ENCODE peak calls at places on chromosomes 7 and 10, in eight cellular contexts. A, B, D, F, P, U, Y and I are unnamed samples.
A peak's percentile ranks its signal among the peaks of the same experiment; 100 is the strongest.

GRCh38 chr7:27910341-27910740 is 170.4 kb downstream of the TAX1BP1 start:
- DNase-seq in A (no peak), P (no peak), Y (no peak), B (no peak), D (no peak), F (peak; percentile 44), U (no peak), I (no peak)

GRCh38 chr7:5296015-5296621 is 13.4 kb downstream of the SLC29A4 start:
- DNase-seq in D (no peak), P (no peak), U (no peak), Y (no peak), B (no peak), A (no peak), F (no peak), I (no peak)

GRCh38 chr10:32950457-32951109 is 7.4 kb downstream of the ITGB1 start:
- DNase-seq in Y (no peak), P (no peak), F (no peak), D (no peak), A (no peak), U (no peak), B (no peak), I (no peak)

GRCh38 chr10:49081532-49082275 is 33.6 kb downstream of the VSTM4 start:
- DNase-seq in P (no peak), F (peak; percentile 15), B (no peak), A (no peak), Y (peak; percentile 59), D (no peak), U (no peak), I (no peak)

GRCh38 chr7:100122568-100122967 is 3.1 kb downstream of the CNPY4 start:
- DNase-seq in Y (no peak), F (no peak), A (no peak), P (no peak), D (no peak), B (no peak), U (no peak), I (no peak)

GRCh38 chr10:97584060-97584797 is at the start of gene HOGA1:
- DNase-seq in Y (peak; percentile 86), P (peak; percentile 59), F (peak; percentile 55), A (peak; percentile 38), D (no peak), B (peak; percentile 87), U (no peak), I (no peak)

GRCh38 chr10:21499910-21500577 is 25.4 kb downstream of the SKIDA1 start:
- DNase-seq in A (no peak), F (no peak), U (peak; percentile 72), P (no peak), D (no peak), B (no peak), Y (peak; percentile 31), I (peak; percentile 66)

GRCh38 chr7:151007469-151007898 is 16.7 kb downstream of the NOS3 start:
- DNase-seq in D (no peak), A (no peak), P (no peak), Y (no peak), B (no peak), U (no peak), F (no peak), I (no peak)

GRCh38 chr7:29810813-29811482 is 4.6 kb downstream of the WIPF3 start:
- DNase-seq in F (no peak), Y (no peak), B (no peak), A (no peak), P (no peak), U (no peak), D (no peak), I (no peak)

GRCh38 chr7:40709077-40709964 is 574.5 kb downstream of the SUGCT start:
- DNase-seq in Y (no peak), D (no peak), P (peak; percentile 92), U (no peak), A (peak; percentile 7), F (no peak), B (no peak), I (no peak)

GRCh38 chr7:40706829-40707228 is 572.0 kb downstream of the SUGCT start:
- DNase-seq in A (no peak), P (peak; percentile 90), D (no peak), B (no peak), F (no peak), Y (no peak), U (no peak), I (no peak)

GRCh38 chr7:40701836-40702551 is 567.2 kb downstream of the SUGCT start:
- DNase-seq in A (no peak), F (no peak), P (peak; percentile 37), U (no peak), Y (no peak), D (no peak), B (no peak), I (no peak)

GRCh38 chr7:40700653-40701475 is 566.1 kb downstream of the SUGCT start:
- DNase-seq in F (peak; percentile 23), U (no peak), P (peak; percentile 54), Y (no peak), A (peak; percentile 9), D (peak; percentile 17), B (no peak), I (no peak)

GRCh38 chr7:40704172-40704571 is 569.4 kb downstream of the SUGCT start:
- DNase-seq in P (no peak), U (no peak), A (no peak), Y (no peak), D (no peak), B (no peak), F (no peak), I (no peak)
- TF ChIP-seq CTCF in P (no peak), U (no peak), A (no peak), Y (no peak), D (peak; percentile 48), B (no peak), F (no peak), I (no peak)

DNA sequence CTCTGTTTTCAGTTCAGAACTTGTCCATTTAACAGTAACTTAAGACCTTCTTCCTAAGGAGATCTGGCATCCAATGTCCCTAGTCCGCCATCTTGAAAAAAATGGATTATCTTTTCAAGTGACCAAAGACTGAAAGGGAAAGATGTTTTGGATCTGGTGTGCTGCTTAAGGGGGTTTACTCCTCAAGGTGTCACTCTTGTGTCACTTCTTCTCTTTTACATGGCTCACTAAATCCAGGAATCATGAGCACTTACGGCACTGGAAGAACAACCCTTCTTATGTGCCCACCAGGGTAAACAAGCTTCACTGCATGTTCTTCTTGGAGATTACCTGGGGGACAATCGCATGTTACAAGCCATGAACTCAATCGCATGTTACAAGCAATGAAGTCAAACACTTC is 43.7 kb downstream of the ANXA8 start:
- DNase-seq in B (no peak), U (no peak), P (no peak), F (no peak), D (no peak), Y (no peak), A (no peak), I (no peak)
- TF ChIP-seq CTCF in B (no peak), U (no peak), P (no peak), F (peak; percentile 5), D (no peak), Y (no peak), A (no peak), I (no peak)

GRCh38 chr10:17805921-17806577 is 3.1 kb upstream of the MRC1 start:
- DNase-seq in P (peak; percentile 12), A (peak; percentile 47), B (peak; percentile 49), F (no peak), Y (no peak), U (no peak), D (peak; percentile 4), I (no peak)
- TF ChIP-seq CTCF in P (peak; percentile 37), A (peak; percentile 39), B (no peak), F (no peak), Y (peak; percentile 29), U (no peak), D (peak; percentile 48), I (no peak)

GRCh38 chr7:8205572-8205971 is 56.4 kb downstream of the ICA1 start:
- DNase-seq in Y (no peak), B (no peak), D (no peak), F (no peak), P (no peak), U (no peak), A (no peak), I (no peak)
- TF ChIP-seq CTCF in Y (no peak), B (no peak), D (no peak), F (no peak), P (no peak), U (no peak), A (no peak), I (no peak)

GRCh38 chr7:105191329-105191728 is 177.3 kb downstream of the KMT2E start:
- DNase-seq in B (no peak), Y (no peak), P (no peak), U (no peak), F (no peak), A (no peak), D (no peak), I (no peak)
- TF ChIP-seq CTCF in B (no peak), Y (no peak), P (no peak), U (no peak), F (no peak), A (no peak), D (no peak), I (no peak)